ENCODE peak calls at places on chromosomes 7 and 10, in eight cellular contexts. M is colonic mucosa, V is sigmoid colon, C is bronchial epithelial cell, U is testis, B is foreskin fibroblast, Z is dorsolateral prefrontal cortex, W is heart left ventricle. L is an unnamed sample.
A peak's percentile ranks its signal among the peaks of the same experiment; 100 is the strongest.

GRCh38 chr7:129295015-129295423 is 70.2 kb downstream of the AHCYL2 start:
- DNase-seq in W (no peak), B (peak; percentile 40), V (peak; percentile 70), Z (no peak), U (no peak), C (peak; percentile 66), M (no peak), L (no peak)

GRCh38 chr7:27172823-27173411 is 1.2 kb downstream of the HOXA10 start:
- DNase-seq in U (no peak), Z (no peak), M (peak; percentile 89), W (peak; percentile 58), C (no peak), V (peak; percentile 95), B (peak; percentile 91), L (no peak)

GRCh38 chr7:40482794-40483374 is 348.1 kb downstream of the SUGCT start:
- DNase-seq in C (no peak), V (no peak), U (no peak), B (no peak), M (no peak), W (no peak), Z (no peak), L (no peak)

GRCh38 chr7:66206116-66206908 is 1.2 kb downstream of the TPST1 start:
- DNase-seq in W (no peak), U (peak; percentile 4), C (no peak), B (no peak), M (no peak), Z (no peak), V (no peak), L (no peak)

GRCh38 chr7:105782391-105783063 is 93.9 kb downstream of the ATXN7L1 start:
- DNase-seq in W (no peak), B (peak; percentile 85), U (no peak), C (peak; percentile 81), M (no peak), Z (no peak), V (peak; percentile 55), L (no peak)

GRCh38 chr10:97549587-97550322 is 22.8 kb upstream of the ANKRD2 start:
- DNase-seq in V (no peak), C (peak; percentile 60), U (peak; percentile 54), W (no peak), M (no peak), Z (peak; percentile 71), B (no peak), L (no peak)

GRCh38 chr10:124447741-124448466 is 1.9 kb downstream of the NKX1-2 start:
- DNase-seq in U (peak; percentile 35), W (no peak), B (no peak), C (no peak), V (no peak), Z (no peak), M (no peak), L (no peak)

GRCh38 chr10:90530526-90530925 is 327.3 kb downstream of the HTR7 start:
- DNase-seq in U (no peak), W (no peak), V (no peak), B (no peak), Z (no peak), M (no peak), C (no peak), L (no peak)

GRCh38 chr10:79137826-79138225 is 69.1 kb downstream of the ZMIZ1 start:
- DNase-seq in U (no peak), C (no peak), Z (no peak), V (peak; percentile 79), M (no peak), W (no peak), B (no peak), L (peak; percentile 75)

GRCh38 chr10:77837248-77837924 is 89.2 kb downstream of the DLG5 start:
- DNase-seq in Z (peak; percentile 36), W (no peak), B (peak; percentile 48), V (peak; percentile 81), C (peak; percentile 53), U (peak; percentile 58), M (no peak), L (peak; percentile 93)

GRCh38 chr10:69883256-69883655 is 81.5 kb downstream of the COL13A1 start:
- DNase-seq in V (no peak), Z (no peak), U (no peak), W (peak; percentile 10), C (peak; percentile 54), B (no peak), M (peak; percentile 58), L (peak; percentile 15)

GRCh38 chr10:73359492-73359891 is 828 bp upstream of the CFAP70 start:
- DNase-seq in Z (no peak), W (no peak), V (no peak), M (no peak), U (no peak), C (peak; percentile 21), B (no peak), L (no peak)

GRCh38 chr7:43694399-43694748 is 34.9 kb downstream of the COA1 start:
- DNase-seq in U (no peak), M (no peak), W (no peak), V (no peak), C (peak; percentile 45), Z (no peak), B (peak; percentile 82), L (no peak)

GRCh38 chr10:48478469-48478868 is 126.4 kb downstream of the ARHGAP22 start:
- DNase-seq in B (no peak), C (no peak), W (no peak), V (no peak), M (no peak), U (no peak), Z (no peak), L (no peak)

GRCh38 chr10:123841115-123841514 is 50.5 kb downstream of the CPXM2 start:
- DNase-seq in V (no peak), M (no peak), C (no peak), W (no peak), Z (no peak), B (no peak), U (no peak), L (no peak)

GRCh38 chr7:123271856-123272255 is 72.1 kb upstream of the SLC13A1 start:
- DNase-seq in C (no peak), M (no peak), B (no peak), U (no peak), V (no peak), Z (no peak), W (no peak), L (no peak)

GRCh38 chr10:95330966-95331453 is 40.2 kb upstream of the PDLIM1 start:
- DNase-seq in M (no peak), Z (no peak), U (no peak), W (no peak), B (no peak), V (no peak), C (peak; percentile 29), L (no peak)

GRCh38 chr10:102247724-102248123 is 2.4 kb downstream of the GBF1 start:
- DNase-seq in M (no peak), B (no peak), V (no peak), U (no peak), Z (no peak), W (no peak), C (no peak), L (no peak)
- H3K4me3 ChIP-seq in M (no peak overlapping the region), B (no peak overlapping the region), V (no peak overlapping the region), U (no peak overlapping the region), Z (peak overlapping the region; percentile 84), W (peak overlapping the region; percentile 78), C (no peak overlapping the region), L (no peak overlapping the region)

DNA sequence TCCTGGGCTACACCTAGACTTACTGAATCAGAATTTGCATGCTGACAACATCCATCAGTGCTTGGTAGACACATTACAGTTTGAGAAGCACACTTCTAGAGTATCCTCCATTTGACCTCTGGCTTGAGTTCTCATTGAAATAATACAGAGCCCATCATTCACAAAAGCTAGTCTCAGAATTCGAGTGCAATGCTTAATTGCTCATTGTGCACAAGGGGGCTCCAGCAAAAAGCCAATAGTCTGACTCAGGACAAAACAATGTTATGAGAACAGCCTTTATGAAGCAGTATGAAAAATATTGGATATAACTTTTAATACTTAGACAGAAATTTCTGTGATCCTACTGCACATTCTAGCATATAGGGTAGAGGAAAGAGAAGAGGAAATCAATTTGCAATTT is 105.7 kb upstream of the ANK3 start:
- DNase-seq in W (no peak), M (no peak), Z (no peak), C (peak; percentile 36), U (no peak), B (no peak), V (no peak), L (no peak)
- TF ChIP-seq CTCF in W (no peak), M (no peak), Z (peak; percentile 41), C (no peak), U (no peak), B (no peak), V (no peak), L (no peak)

GRCh38 chr7:155182406-155182970 is 112.4 kb downstream of the HTR5A start:
- DNase-seq in W (no peak), C (no peak), B (no peak), U (no peak), Z (no peak), M (no peak), V (no peak), L (no peak)

GRCh38 chr7:155183655-155184054 is 113.5 kb downstream of the HTR5A start:
- DNase-seq in C (no peak), V (no peak), M (no peak), U (no peak), Z (no peak), W (no peak), B (no peak), L (no peak)

GRCh38 chr7:155187061-155187785 is 110.5 kb upstream of the INSIG1 start:
- DNase-seq in M (peak; percentile 7), V (peak; percentile 39), B (no peak), C (no peak), U (no peak), W (no peak), Z (no peak), L (no peak)

GRCh38 chr7:155181768-155182167 is 111.6 kb downstream of the HTR5A start:
- DNase-seq in C (no peak), Z (no peak), V (no peak), W (no peak), M (no peak), B (no peak), U (no peak), L (no peak)

GRCh38 chr7:155184923-155185322 is 112.8 kb upstream of the INSIG1 start:
- DNase-seq in C (no peak), B (no peak), V (no peak), Z (no peak), U (no peak), M (no peak), W (no peak), L (no peak)
- H3K4me3 ChIP-seq in C (no peak overlapping the region), B (no peak overlapping the region), V (no peak overlapping the region), Z (no peak overlapping the region), U (no peak overlapping the region), M (no peak overlapping the region), W (no peak overlapping the region), L (no peak overlapping the region)

GRCh38 chr7:36568437-36568818 is 155.9 kb downstream of the AOAH start:
- DNase-seq in C (no peak), Z (no peak), V (no peak), B (no peak), W (no peak), U (no peak), M (no peak), L (no peak)

GRCh38 chr7:36565792-36566356 is 158.4 kb downstream of the AOAH start:
- DNase-seq in W (no peak), M (no peak), C (peak; percentile 12), B (no peak), V (no peak), U (no peak), Z (no peak), L (no peak)

GRCh38 chr7:36570508-36571219 is 153.6 kb downstream of the AOAH start:
- DNase-seq in C (no peak), V (no peak), M (no peak), W (no peak), Z (no peak), B (no peak), U (no peak), L (no peak)

GRCh38 chr7:36564500-36564899 is 159.8 kb downstream of the AOAH start:
- DNase-seq in Z (no peak), B (no peak), W (no peak), U (no peak), C (no peak), M (no peak), V (no peak), L (no peak)

GRCh38 chr7:36567699-36568436 is 156.4 kb downstream of the AOAH start:
- DNase-seq in U (no peak), W (no peak), C (no peak), B (no peak), V (no peak), M (no peak), Z (no peak), L (no peak)
- TF ChIP-seq CTCF in U (no peak), W (no peak), C (no peak), B (no peak), V (no peak), M (no peak), Z (no peak), L (no peak)